ENCODE peak calls at places on chromosomes 5 and 9, in five cellular contexts. A is gastrocnemius medialis, H is GM12891, J is tibial nerve, Y is thyroid gland. F is an unnamed sample.

GRCh38 chr5:68817696-68818695 is 275.8 kb upstream of the SLC30A5 start:
- DNase-seq in A (no peak), H (no peak), J (no peak), Y (no peak), F (no peak)

GRCh38 chr9:134377976-134378375 is 51.7 kb downstream of the RXRA start:
- DNase-seq in A (peak), H (no peak), J (no peak), Y (peak), F (no peak)

GRCh38 chr5:115050860-115051259 is 118.8 kb downstream of the TRIM36 start:
- DNase-seq in A (no peak), H (no peak), J (no peak), Y (no peak), F (no peak)

GRCh38 chr9:27073841-27074728 is 34.9 kb upstream of the TEK start:
- DNase-seq in A (no peak), H (no peak), J (no peak), Y (no peak), F (no peak)

GRCh38 chr9:95874989-95875304 is 544 bp upstream of the ERCC6L2 start:
- DNase-seq in A (peak), H (no peak), J (peak), Y (peak), F (peak)

GRCh38 chr5:180988592-180988991 is at the start of gene BTNL3:
- DNase-seq in A (no peak), H (no peak), J (no peak), Y (no peak), F (no peak)

GRCh38 chr9:38108326-38108725 is 39.3 kb upstream of the SHB start:
- DNase-seq in A (no peak), H (no peak), J (no peak), Y (no peak), F (no peak)

GRCh38 chr5:88548136-88548535 is 279.5 kb upstream of the TMEM161B start:
- DNase-seq in A (no peak), H (no peak), J (no peak), Y (no peak), F (no peak)

GRCh38 chr5:157743163-157744054 is at the start of gene LSM11:
- DNase-seq in A (peak), H (peak), J (peak), Y (peak), F (peak)
- TF ChIP-seq POLR2A in A (no peak), H (peak), J (peak), Y (no peak), F (peak)

DNA sequence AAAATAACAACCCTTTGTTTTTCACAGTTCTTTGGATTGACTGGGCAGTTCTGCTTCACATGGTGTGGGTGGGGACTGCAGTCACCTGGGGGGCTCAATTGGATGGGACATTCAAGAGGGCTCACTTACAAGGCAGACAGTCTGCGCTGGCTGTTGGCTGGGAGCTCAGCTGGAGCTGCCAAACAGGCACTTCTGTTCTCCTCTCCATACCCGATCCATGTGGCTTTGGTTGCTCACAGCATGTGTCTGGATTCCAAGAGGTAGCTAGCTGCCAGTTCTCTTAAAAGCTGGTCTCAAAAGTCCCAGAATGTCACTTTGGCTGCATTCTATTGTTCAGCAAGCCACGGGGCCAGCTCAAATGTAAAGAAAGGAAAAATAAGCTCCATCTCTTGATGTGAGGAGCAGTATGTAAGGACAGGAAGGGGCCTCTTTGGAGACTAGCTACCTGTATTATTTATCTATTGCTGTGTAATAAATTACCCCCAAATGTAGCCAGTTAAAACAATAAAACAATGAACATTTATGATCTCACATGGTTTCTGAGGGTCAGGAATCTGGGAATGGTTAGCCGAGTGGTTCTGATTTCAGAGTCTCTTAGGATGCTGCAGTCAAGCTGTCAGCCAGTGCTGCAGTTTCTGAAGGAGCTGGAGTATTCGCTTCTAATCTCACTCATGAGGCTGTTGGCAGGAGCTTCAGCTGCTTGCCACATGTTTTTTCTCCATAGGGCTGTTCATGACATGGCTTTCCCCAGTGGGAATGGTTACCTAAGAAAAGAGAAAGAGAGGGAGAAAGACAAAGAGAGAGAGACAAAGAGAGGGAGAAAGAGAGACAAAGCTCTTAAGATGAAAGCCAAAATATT is 112.8 kb upstream of the CLINT1 start:
- DNase-seq in A (no peak), H (no peak), J (no peak), Y (peak), F (no peak)
- TF ChIP-seq POLR2A in A (no peak), H (no peak), J (no peak), Y (no peak), F (no peak)

GRCh38 chr5:152097128-152097527 is 172.5 kb upstream of the GLRA1 start:
- DNase-seq in A (no peak), H (peak), J (no peak), Y (no peak), F (no peak)
- TF ChIP-seq POLR2A in A (no peak), H (no peak), J (no peak), Y (no peak), F (no peak)

GRCh38 chr9:98333703-98334582 is 78.5 kb upstream of the TBC1D2 start:
- DNase-seq in A (no peak), H (no peak), J (no peak), Y (no peak), F (no peak)
- TF ChIP-seq POLR2A in A (no peak), H (no peak), J (no peak), Y (no peak), F (no peak)

GRCh38 chr9:129405831-129406220 is 215.1 kb downstream of the C9orf50 start:
- DNase-seq in A (no peak), H (no peak), J (no peak), Y (no peak), F (no peak)

GRCh38 chr9:129403743-129404620 is 216.9 kb downstream of the C9orf50 start:
- DNase-seq in A (no peak), H (no peak), J (no peak), Y (no peak), F (no peak)

GRCh38 chr9:129404621-129405020 is 216.3 kb downstream of the C9orf50 start:
- DNase-seq in A (no peak), H (no peak), J (no peak), Y (no peak), F (no peak)

GRCh38 chr9:129406278-129407225 is 214.3 kb downstream of the C9orf50 start:
- DNase-seq in A (no peak), H (no peak), J (no peak), Y (peak), F (peak)

GRCh38 chr9:129405089-129405830 is 215.6 kb downstream of the C9orf50 start:
- DNase-seq in A (no peak), H (no peak), J (no peak), Y (no peak), F (no peak)
- TF ChIP-seq POLR2A in A (no peak), H (no peak), J (no peak), Y (no peak), F (no peak)

GRCh38 chr5:140112685-140113179 is 1.2 kb upstream of the PURA start:
- DNase-seq in A (no peak), H (no peak), J (no peak), Y (no peak), F (peak)

GRCh38 chr5:140113699-140114263 is at the start of gene PURA:
- DNase-seq in A (peak), H (peak), J (peak), Y (peak), F (peak)

GRCh38 chr5:140115186-140115500 is 1.2 kb downstream of the PURA start:
- DNase-seq in A (no peak), H (no peak), J (no peak), Y (no peak), F (no peak)

GRCh38 chr5:140113180-140113698 is 670 bp upstream of the PURA start:
- DNase-seq in A (peak), H (no peak), J (no peak), Y (peak), F (peak)

GRCh38 chr5:140114341-140115185 is 654 bp downstream of the PURA start:
- DNase-seq in A (peak), H (no peak), J (peak), Y (peak), F (peak)
- TF ChIP-seq POLR2A in A (no peak), H (no peak), J (no peak), Y (no peak), F (no peak)

DNA sequence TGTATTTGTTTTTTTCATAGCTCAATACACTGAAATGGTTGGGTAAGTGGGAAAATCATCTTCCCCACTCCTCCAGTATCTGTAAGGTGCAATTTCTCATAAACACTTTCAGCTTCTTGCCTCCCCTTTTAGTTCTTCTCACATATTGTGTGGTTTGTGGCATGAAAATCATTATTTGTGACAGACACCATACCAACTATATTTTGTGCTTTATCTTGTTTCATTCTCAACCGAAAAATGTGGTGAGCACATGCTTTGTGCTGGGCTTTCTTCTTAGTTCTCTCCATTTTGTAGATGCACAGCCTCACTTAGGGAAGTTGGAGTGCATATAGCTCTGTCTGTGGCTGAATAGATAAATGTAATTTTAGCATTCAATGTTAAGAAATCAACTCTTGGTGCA is 6.4 kb upstream of the ANXA2R start:
- DNase-seq in A (no peak), H (no peak), J (no peak), Y (no peak), F (no peak)
- TF ChIP-seq POLR2A in A (no peak), H (no peak), J (no peak), Y (no peak), F (no peak)

F was measured in uterus.